ENCODE peak calls at places on chromosomes 13 and 19, in ten cellular contexts. K is cardiac muscle cell, C is AG04450, U is heart left ventricle, D is heart right ventricle, Z is neural progenitor cell, A is psoas muscle, V is left ventricle myocardium inferior, W is uterus, Y is WERI-Rb-1. X is an unnamed sample.

GRCh38 chr13:100440756-100441421 is 147.7 kb downstream of the GGACT start:
- DNase-seq in K (no peak), C (peak), U (no peak), D (no peak), Z (no peak), A (no peak), V (no peak), W (no peak), Y (no peak), X (no peak)

GRCh38 chr13:61777281-61777680 is 361.6 kb upstream of the PCDH20 start:
- DNase-seq in K (no peak), C (no peak), U (no peak), D (no peak), Z (peak), A (no peak), V (no peak), W (no peak), Y (peak), X (no peak)

GRCh38 chr13:105168295-105168694 is 1367.2 kb downstream of the EFNB2 start:
- DNase-seq in K (no peak), C (no peak), U (no peak), D (no peak), Z (no peak), A (no peak), V (no peak), W (no peak), Y (no peak), X (no peak)

GRCh38 chr19:47145639-47146486 is 15.2 kb downstream of the SAE1 start:
- DNase-seq in K (no peak), C (no peak), U (no peak), D (no peak), Z (no peak), A (no peak), V (no peak), W (no peak), Y (no peak), X (no peak)

GRCh38 chr13:20704459-20705069 is 1.1 kb downstream of the IL17D start:
- DNase-seq in K (no peak), C (no peak), U (no peak), D (no peak), Z (no peak), A (no peak), V (no peak), W (no peak), Y (no peak), X (no peak)

GRCh38 chr13:44011036-44011435 is 131.3 kb downstream of the LACC1 start:
- DNase-seq in K (no peak), C (no peak), U (no peak), D (no peak), Z (no peak), A (no peak), V (no peak), W (no peak), Y (no peak), X (no peak)

GRCh38 chr13:113839536-113840204 is 24.2 kb downstream of the GAS6 start:
- DNase-seq in K (no peak), C (no peak), U (peak), D (no peak), Z (no peak), A (peak), V (peak), W (no peak), Y (no peak), X (no peak)

GRCh38 chr19:49799798-49800376 is 13.2 kb downstream of the FUZ start:
- DNase-seq in K (no peak), C (no peak), U (no peak), D (no peak), Z (peak), A (no peak), V (no peak), W (no peak), Y (peak), X (no peak)

GRCh38 chr13:36157475-36157874 is 26.3 kb upstream of the DCLK1 start:
- DNase-seq in K (no peak), C (no peak), U (no peak), D (no peak), Z (no peak), A (no peak), V (no peak), W (no peak), Y (no peak), X (no peak)

GRCh38 chr13:27658569-27658968 is 36.9 kb downstream of the POLR1D start:
- DNase-seq in K (no peak), C (no peak), U (no peak), D (no peak), Z (no peak), A (no peak), V (no peak), W (no peak), Y (no peak), X (no peak)

GRCh38 chr13:108121406-108121805 is 93.9 kb downstream of the LIG4 start:
- DNase-seq in K (no peak), C (no peak), U (no peak), D (no peak), Z (no peak), A (no peak), V (no peak), W (no peak), Y (no peak), X (no peak)

GRCh38 chr19:33595783-33596182 is 26.0 kb upstream of the CHST8 start:
- DNase-seq in K (no peak), C (no peak), U (no peak), D (no peak), Z (no peak), A (no peak), V (no peak), W (no peak), Y (no peak), X (no peak)

GRCh38 chr19:58305932-58306323 is 751 bp downstream of the ERVK3-1 start:
- DNase-seq in K (no peak), C (no peak), U (no peak), D (no peak), Z (no peak), A (no peak), V (no peak), W (no peak), Y (no peak), X (no peak)

GRCh38 chr19:54436031-54436523 is 12.9 kb upstream of the LENG8 start:
- DNase-seq in K (peak), C (no peak), U (no peak), D (peak), Z (peak), A (no peak), V (no peak), W (no peak), Y (no peak), X (no peak)

GRCh38 chr13:36920612-36921185 is 661 bp upstream of the SMAD9 start:
- DNase-seq in K (peak), C (no peak), U (no peak), D (no peak), Z (peak), A (no peak), V (no peak), W (no peak), Y (no peak), X (no peak)

GRCh38 chr13:34070006-34070405 is 252.1 kb downstream of the RFC3 start:
- DNase-seq in K (no peak), C (no peak), U (no peak), D (no peak), Z (no peak), A (no peak), V (no peak), W (no peak), Y (no peak), X (peak)

GRCh38 chr13:95643814-95644598 is 500 bp downstream of the DZIP1 start:
- DNase-seq in K (peak), C (no peak), U (no peak), D (no peak), Z (peak), A (peak), V (peak), W (peak), Y (peak), X (peak)

GRCh38 chr19:38781058-38781457 is 7.7 kb upstream of the LGALS7 start:
- DNase-seq in K (no peak), C (no peak), U (no peak), D (no peak), Z (no peak), A (no peak), V (no peak), W (no peak), Y (no peak), X (no peak)

GRCh38 chr19:38786572-38787265 is 2.3 kb upstream of the LGALS7B start:
- DNase-seq in K (no peak), C (no peak), U (no peak), D (no peak), Z (no peak), A (no peak), V (no peak), W (no peak), Y (no peak), X (peak)

GRCh38 chr19:38785187-38785699 is 3.8 kb upstream of the LGALS7B start:
- DNase-seq in K (no peak), C (no peak), U (no peak), D (no peak), Z (no peak), A (no peak), V (no peak), W (no peak), Y (no peak), X (no peak)

GRCh38 chr19:38780443-38780842 is 7.1 kb upstream of the LGALS7 start:
- DNase-seq in K (no peak), C (no peak), U (no peak), D (no peak), Z (no peak), A (no peak), V (no peak), W (no peak), Y (no peak), X (no peak)

DNA sequence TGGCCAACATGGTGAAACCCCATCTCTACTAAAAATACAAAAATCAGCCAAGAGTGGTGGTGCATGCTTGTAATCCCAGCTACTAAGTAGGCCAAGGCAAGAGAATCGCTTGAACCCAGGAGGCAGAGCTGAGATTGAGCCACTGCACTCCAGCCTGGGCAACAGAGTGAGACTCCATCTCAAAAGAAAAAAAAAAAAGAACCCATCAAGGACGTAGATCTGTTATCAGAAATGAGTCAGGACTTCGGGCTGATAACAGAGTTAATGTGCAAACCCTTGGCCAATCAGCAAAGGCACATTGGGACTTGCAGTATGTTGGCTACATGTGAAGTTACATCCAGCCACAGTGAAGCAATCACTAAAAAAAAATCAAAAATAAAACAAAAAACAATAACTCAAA is 4.8 kb upstream of the LGALS7B start:
- DNase-seq in K (no peak), C (no peak), U (no peak), D (no peak), Z (no peak), A (no peak), V (no peak), W (no peak), Y (no peak), X (no peak)
- TF ChIP-seq CTCF in K (no peak), C (no peak), U (no peak), D (no peak), Z (no peak), A (no peak), V (no peak), W (no peak), Y (no peak), X (no peak)

GRCh38 chr19:19490247-19490968 is 24.9 kb downstream of the TSSK6 start:
- DNase-seq in K (peak), C (peak), U (peak), D (peak), Z (peak), A (peak), V (peak), W (peak), Y (peak), X (peak)
- H3K27ac ChIP-seq in K (peak), C (peak), U (peak), D (peak), Z (peak), A (peak), V (peak), W (peak), Y (no peak), X (peak)

GRCh38 chr19:1683869-1684572 is 31.6 kb upstream of the TCF3 start:
- DNase-seq in K (no peak), C (no peak), U (no peak), D (no peak), Z (no peak), A (no peak), V (no peak), W (no peak), Y (no peak), X (no peak)
- TF ChIP-seq CTCF in K (no peak), C (no peak), U (no peak), D (no peak), Z (no peak), A (no peak), V (no peak), W (no peak), Y (no peak), X (no peak)

GRCh38 chr13:77893066-77893465 is 25.6 kb downstream of the EDNRB start:
- DNase-seq in K (no peak), C (no peak), U (no peak), D (no peak), Z (no peak), A (no peak), V (no peak), W (no peak), Y (no peak), X (no peak)

GRCh38 chr13:77898097-77898496 is 20.5 kb downstream of the EDNRB start:
- DNase-seq in K (no peak), C (no peak), U (no peak), D (no peak), Z (no peak), A (no peak), V (no peak), W (no peak), Y (no peak), X (no peak)

GRCh38 chr13:77896536-77896935 is 22.1 kb downstream of the EDNRB start:
- DNase-seq in K (no peak), C (no peak), U (peak), D (peak), Z (no peak), A (no peak), V (no peak), W (peak), Y (no peak), X (no peak)

GRCh38 chr13:77894743-77895142 is 23.9 kb downstream of the EDNRB start:
- DNase-seq in K (peak), C (no peak), U (no peak), D (no peak), Z (no peak), A (no peak), V (no peak), W (no peak), Y (no peak), X (no peak)

GRCh38 chr13:77896977-77897376 is 21.7 kb downstream of the EDNRB start:
- DNase-seq in K (no peak), C (no peak), U (no peak), D (no peak), Z (no peak), A (no peak), V (no peak), W (no peak), Y (no peak), X (no peak)
- H3K27ac ChIP-seq in K (no peak), C (no peak), U (peak), D (peak), Z (no peak), A (peak), V (peak), W (peak), Y (no peak), X (no peak)

X was measured in RWPE1.